ENCODE peak calls at places on chromosome 21, in ten cellular contexts. One of them, this sample, is unnamed.

GRCh38 chr21:43352568-43353281 is 74.2 kb downstream of the SIK1 start:
- DNase-seq in heart right ventricle: no peak
- DNase-seq in AG09309: no peak
- DNase-seq in Calu3: no peak
- DNase-seq in PC-3: peak; percentile 12
- DNase-seq in endodermal cell: no peak
- DNase-seq in progenitor cell of endocrine pancreas: no peak
- DNase-seq in nephron progenitor cell: no peak
- DNase-seq in mesothelial cell of epicardium: no peak
- DNase-seq in neural crest cell: no peak
- DNase-seq in this sample: peak; percentile 87

GRCh38 chr21:25625036-25625435 is 14.0 kb upstream of the JAM2 start:
- DNase-seq in heart right ventricle: no peak
- DNase-seq in AG09309: no peak
- DNase-seq in Calu3: no peak
- DNase-seq in PC-3: no peak
- DNase-seq in endodermal cell: no peak
- DNase-seq in progenitor cell of endocrine pancreas: no peak
- DNase-seq in nephron progenitor cell: no peak
- DNase-seq in mesothelial cell of epicardium: no peak
- DNase-seq in neural crest cell: no peak
- DNase-seq in this sample: no peak

GRCh38 chr21:29208666-29209059 is 78.2 kb downstream of the MAP3K7CL start:
- DNase-seq in heart right ventricle: no peak
- DNase-seq in AG09309: no peak
- DNase-seq in Calu3: no peak
- DNase-seq in PC-3: peak; percentile 78
- DNase-seq in endodermal cell: no peak
- DNase-seq in progenitor cell of endocrine pancreas: no peak
- DNase-seq in nephron progenitor cell: no peak
- DNase-seq in mesothelial cell of epicardium: no peak
- DNase-seq in neural crest cell: no peak
- DNase-seq in this sample: no peak

GRCh38 chr21:42189860-42190491 is 29.0 kb upstream of the ABCG1 start:
- DNase-seq in heart right ventricle: no peak
- DNase-seq in AG09309: no peak
- DNase-seq in Calu3: no peak
- DNase-seq in PC-3: no peak
- DNase-seq in endodermal cell: no peak
- DNase-seq in progenitor cell of endocrine pancreas: no peak
- DNase-seq in nephron progenitor cell: no peak
- DNase-seq in mesothelial cell of epicardium: no peak
- DNase-seq in neural crest cell: no peak
- DNase-seq in this sample: no peak

GRCh38 chr21:31326478-31327247 is 17.4 kb downstream of the TIAM1 start:
- DNase-seq in heart right ventricle: no peak
- DNase-seq in AG09309: no peak
- DNase-seq in Calu3: no peak
- DNase-seq in PC-3: no peak
- DNase-seq in endodermal cell: no peak
- DNase-seq in progenitor cell of endocrine pancreas: no peak
- DNase-seq in nephron progenitor cell: no peak
- DNase-seq in mesothelial cell of epicardium: no peak
- DNase-seq in neural crest cell: no peak
- DNase-seq in this sample: peak; percentile 69

GRCh38 chr21:35779690-35780570 is 280.4 kb downstream of the SETD4 start:
- DNase-seq in heart right ventricle: no peak
- DNase-seq in AG09309: peak; percentile 77
- DNase-seq in Calu3: no peak
- DNase-seq in PC-3: peak; percentile 76
- DNase-seq in endodermal cell: no peak
- DNase-seq in progenitor cell of endocrine pancreas: no peak
- DNase-seq in nephron progenitor cell: no peak
- DNase-seq in mesothelial cell of epicardium: no peak
- DNase-seq in neural crest cell: no peak
- DNase-seq in this sample: no peak

GRCh38 chr21:42013338-42013737 is 3.2 kb upstream of the ZBTB21 start:
- DNase-seq in heart right ventricle: no peak
- DNase-seq in AG09309: no peak
- DNase-seq in Calu3: no peak
- DNase-seq in PC-3: no peak
- DNase-seq in endodermal cell: no peak
- DNase-seq in progenitor cell of endocrine pancreas: no peak
- DNase-seq in nephron progenitor cell: no peak
- DNase-seq in mesothelial cell of epicardium: no peak
- DNase-seq in neural crest cell: no peak
- DNase-seq in this sample: no peak

GRCh38 chr21:41363370-41364270 is 1.8 kb downstream of the MX2 start:
- DNase-seq in heart right ventricle: no peak
- DNase-seq in AG09309: no peak
- DNase-seq in Calu3: no peak
- DNase-seq in PC-3: no peak
- DNase-seq in endodermal cell: peak; percentile 26
- DNase-seq in progenitor cell of endocrine pancreas: no peak
- DNase-seq in nephron progenitor cell: no peak
- DNase-seq in mesothelial cell of epicardium: no peak
- DNase-seq in neural crest cell: no peak
- DNase-seq in this sample: no peak

GRCh38 chr21:21997390-21998333 is 999.5 kb downstream of the NCAM2 start:
- DNase-seq in heart right ventricle: no peak
- DNase-seq in AG09309: no peak
- DNase-seq in Calu3: no peak
- DNase-seq in PC-3: no peak
- DNase-seq in endodermal cell: peak; percentile 48
- DNase-seq in progenitor cell of endocrine pancreas: no peak
- DNase-seq in nephron progenitor cell: no peak
- DNase-seq in mesothelial cell of epicardium: no peak
- DNase-seq in neural crest cell: no peak
- DNase-seq in this sample: no peak

GRCh38 chr21:43361127-43361492 is 65.8 kb downstream of the SIK1 start:
- DNase-seq in heart right ventricle: peak; percentile 60
- DNase-seq in AG09309: no peak
- DNase-seq in Calu3: no peak
- DNase-seq in PC-3: no peak
- DNase-seq in endodermal cell: peak; percentile 60
- DNase-seq in progenitor cell of endocrine pancreas: no peak
- DNase-seq in nephron progenitor cell: peak; percentile 38
- DNase-seq in mesothelial cell of epicardium: no peak
- DNase-seq in neural crest cell: no peak
- DNase-seq in this sample: no peak

GRCh38 chr21:36551731-36552457 is 72.0 kb upstream of the CLDN14 start:
- DNase-seq in heart right ventricle: no peak
- DNase-seq in AG09309: peak; percentile 96
- DNase-seq in Calu3: no peak
- DNase-seq in PC-3: no peak
- DNase-seq in endodermal cell: no peak
- DNase-seq in progenitor cell of endocrine pancreas: no peak
- DNase-seq in nephron progenitor cell: no peak
- DNase-seq in mesothelial cell of epicardium: no peak
- DNase-seq in neural crest cell: no peak
- DNase-seq in this sample: no peak

DNA sequence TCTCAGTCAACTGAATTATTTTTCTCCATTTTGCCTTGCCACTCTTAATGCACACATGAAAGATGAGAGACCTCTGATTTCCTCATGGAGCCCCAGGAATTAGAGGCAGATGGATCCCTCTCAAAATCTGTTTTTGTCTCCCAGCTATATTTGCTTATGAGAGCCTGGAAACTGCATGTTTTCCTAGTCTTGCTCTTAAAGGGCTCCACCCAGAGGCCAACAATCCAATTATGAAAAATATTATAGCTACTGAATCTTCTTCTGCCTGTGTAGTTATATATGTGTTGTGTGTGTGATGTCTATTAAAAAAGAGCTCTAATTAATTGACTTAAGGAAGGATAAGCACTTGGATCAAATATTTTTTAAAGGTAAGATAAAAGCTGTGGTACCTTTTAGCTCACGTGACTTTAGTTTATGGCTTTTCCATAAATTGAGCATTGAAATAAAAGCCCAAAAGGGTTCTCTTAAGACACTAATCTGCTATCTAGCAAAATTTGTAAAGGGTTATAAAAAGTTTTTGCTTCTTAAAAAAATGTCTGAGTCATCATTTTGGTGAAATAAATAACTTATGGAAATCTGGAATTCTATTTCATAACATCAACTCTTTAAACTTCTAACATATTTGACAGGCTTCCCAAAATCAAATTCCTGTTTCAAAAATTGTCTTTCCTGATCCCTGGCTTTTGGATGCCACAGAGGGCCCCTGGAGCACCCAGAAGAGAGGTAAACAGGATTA is 31.2 kb upstream of the TSPEAR start:
- DNase-seq in heart right ventricle: no peak
- DNase-seq in AG09309: no peak
- DNase-seq in Calu3: no peak
- DNase-seq in PC-3: peak; percentile 54
- DNase-seq in endodermal cell: no peak
- DNase-seq in progenitor cell of endocrine pancreas: no peak
- DNase-seq in nephron progenitor cell: no peak
- DNase-seq in mesothelial cell of epicardium: no peak
- DNase-seq in neural crest cell: no peak
- DNase-seq in this sample: no peak
- TF ChIP-seq CTCF in heart right ventricle: peak; percentile 33
- TF ChIP-seq CTCF in AG09309: peak; percentile 30
- TF ChIP-seq CTCF in Calu3: no peak
- TF ChIP-seq CTCF in PC-3: peak; percentile 65
- TF ChIP-seq CTCF in endodermal cell: no peak
- TF ChIP-seq CTCF in progenitor cell of endocrine pancreas: peak; percentile 13
- TF ChIP-seq CTCF in nephron progenitor cell: no peak
- TF ChIP-seq CTCF in mesothelial cell of epicardium: no peak
- TF ChIP-seq CTCF in neural crest cell: peak; percentile 56
- TF ChIP-seq CTCF in this sample: peak; percentile 19

GRCh38 chr21:16571594-16571993 is 841.8 kb downstream of the USP25 start:
- DNase-seq in heart right ventricle: no peak
- DNase-seq in AG09309: no peak
- DNase-seq in Calu3: no peak
- DNase-seq in PC-3: no peak
- DNase-seq in endodermal cell: no peak
- DNase-seq in progenitor cell of endocrine pancreas: no peak
- DNase-seq in nephron progenitor cell: no peak
- DNase-seq in mesothelial cell of epicardium: no peak
- DNase-seq in neural crest cell: no peak
- DNase-seq in this sample: no peak

GRCh38 chr21:16570196-16570595 is 840.4 kb downstream of the USP25 start:
- DNase-seq in heart right ventricle: no peak
- DNase-seq in AG09309: no peak
- DNase-seq in Calu3: no peak
- DNase-seq in PC-3: no peak
- DNase-seq in endodermal cell: no peak
- DNase-seq in progenitor cell of endocrine pancreas: no peak
- DNase-seq in nephron progenitor cell: no peak
- DNase-seq in mesothelial cell of epicardium: no peak
- DNase-seq in neural crest cell: no peak
- DNase-seq in this sample: no peak

GRCh38 chr21:16573581-16573980 is 843.8 kb downstream of the USP25 start:
- DNase-seq in heart right ventricle: no peak
- DNase-seq in AG09309: peak; percentile 39
- DNase-seq in Calu3: no peak
- DNase-seq in PC-3: no peak
- DNase-seq in endodermal cell: no peak
- DNase-seq in progenitor cell of endocrine pancreas: no peak
- DNase-seq in nephron progenitor cell: no peak
- DNase-seq in mesothelial cell of epicardium: no peak
- DNase-seq in neural crest cell: no peak
- DNase-seq in this sample: no peak

GRCh38 chr21:16570856-16571255 is 841.1 kb downstream of the USP25 start:
- DNase-seq in heart right ventricle: no peak
- DNase-seq in AG09309: no peak
- DNase-seq in Calu3: no peak
- DNase-seq in PC-3: no peak
- DNase-seq in endodermal cell: no peak
- DNase-seq in progenitor cell of endocrine pancreas: no peak
- DNase-seq in nephron progenitor cell: no peak
- DNase-seq in mesothelial cell of epicardium: no peak
- DNase-seq in neural crest cell: no peak
- DNase-seq in this sample: no peak

GRCh38 chr21:16572032-16572431 is 842.2 kb downstream of the USP25 start:
- DNase-seq in heart right ventricle: no peak
- DNase-seq in AG09309: no peak
- DNase-seq in Calu3: no peak
- DNase-seq in PC-3: peak; percentile 19
- DNase-seq in endodermal cell: no peak
- DNase-seq in progenitor cell of endocrine pancreas: no peak
- DNase-seq in nephron progenitor cell: no peak
- DNase-seq in mesothelial cell of epicardium: no peak
- DNase-seq in neural crest cell: no peak
- DNase-seq in this sample: no peak
- TF ChIP-seq CTCF in heart right ventricle: no peak
- TF ChIP-seq CTCF in AG09309: no peak
- TF ChIP-seq CTCF in Calu3: no peak
- TF ChIP-seq CTCF in PC-3: no peak
- TF ChIP-seq CTCF in endodermal cell: no peak
- TF ChIP-seq CTCF in progenitor cell of endocrine pancreas: no peak
- TF ChIP-seq CTCF in nephron progenitor cell: no peak
- TF ChIP-seq CTCF in mesothelial cell of epicardium: no peak
- TF ChIP-seq CTCF in neural crest cell: no peak
- TF ChIP-seq CTCF in this sample: no peak

GRCh38 chr21:37717534-37717933 is 198.7 kb downstream of the KCNJ6 start:
- DNase-seq in heart right ventricle: no peak
- DNase-seq in AG09309: no peak
- DNase-seq in Calu3: no peak
- DNase-seq in PC-3: peak; percentile 27
- DNase-seq in endodermal cell: no peak
- DNase-seq in progenitor cell of endocrine pancreas: no peak
- DNase-seq in nephron progenitor cell: no peak
- DNase-seq in mesothelial cell of epicardium: no peak
- DNase-seq in neural crest cell: no peak
- DNase-seq in this sample: no peak
- TF ChIP-seq CTCF in heart right ventricle: no peak
- TF ChIP-seq CTCF in AG09309: peak; percentile 40
- TF ChIP-seq CTCF in Calu3: no peak
- TF ChIP-seq CTCF in PC-3: peak; percentile 53
- TF ChIP-seq CTCF in endodermal cell: peak; percentile 46
- TF ChIP-seq CTCF in progenitor cell of endocrine pancreas: peak; percentile 19
- TF ChIP-seq CTCF in nephron progenitor cell: no peak
- TF ChIP-seq CTCF in mesothelial cell of epicardium: no peak
- TF ChIP-seq CTCF in neural crest cell: no peak
- TF ChIP-seq CTCF in this sample: no peak

DNA sequence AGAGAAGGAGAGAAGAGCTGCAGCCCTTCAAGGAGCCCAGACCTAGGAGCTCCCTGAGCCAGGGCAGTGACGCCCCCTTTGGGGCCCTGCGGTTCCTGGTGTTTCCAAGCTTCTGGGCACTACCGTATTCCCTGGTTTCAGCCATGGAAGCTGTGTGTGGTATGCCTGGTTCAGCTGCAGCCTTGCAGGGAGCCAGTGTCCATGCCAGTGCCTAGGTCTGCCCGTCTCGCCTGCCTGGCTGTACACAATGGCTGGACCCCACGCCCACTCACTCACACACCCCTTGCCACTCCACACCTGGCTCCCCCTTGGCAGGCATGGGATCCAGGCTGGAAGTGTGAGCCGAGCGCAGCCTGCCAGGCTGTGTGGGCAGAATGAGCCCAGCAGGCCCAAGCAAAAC is 87.7 kb downstream of the ADARB1 start:
- DNase-seq in heart right ventricle: no peak
- DNase-seq in AG09309: no peak
- DNase-seq in Calu3: no peak
- DNase-seq in PC-3: no peak
- DNase-seq in endodermal cell: no peak
- DNase-seq in progenitor cell of endocrine pancreas: no peak
- DNase-seq in nephron progenitor cell: no peak
- DNase-seq in mesothelial cell of epicardium: no peak
- DNase-seq in neural crest cell: no peak
- DNase-seq in this sample: no peak
- TF ChIP-seq CTCF in heart right ventricle: no peak
- TF ChIP-seq CTCF in AG09309: no peak
- TF ChIP-seq CTCF in Calu3: no peak
- TF ChIP-seq CTCF in PC-3: no peak
- TF ChIP-seq CTCF in endodermal cell: no peak
- TF ChIP-seq CTCF in progenitor cell of endocrine pancreas: no peak
- TF ChIP-seq CTCF in nephron progenitor cell: no peak
- TF ChIP-seq CTCF in mesothelial cell of epicardium: no peak
- TF ChIP-seq CTCF in neural crest cell: no peak
- TF ChIP-seq CTCF in this sample: no peak